ENCODE peak calls at places on chromosomes 5 and 9, in six cellular contexts. P is neural crest cell, D is dorsolateral prefrontal cortex, R is lower leg skin, I is stomach, E is GM06990. L is an unnamed sample.

GRCh38 chr9:36946653-36947052 is 87.4 kb downstream of the PAX5 start:
- DNase-seq in D (no peak), E (no peak), P (no peak), R (peak), I (no peak), L (peak)

GRCh38 chr9:87753313-87753712 is 27.4 kb downstream of the CTSL start:
- DNase-seq in E (no peak), R (no peak), D (no peak), I (no peak), P (no peak), L (no peak)

GRCh38 chr5:112304743-112305142 is 114.3 kb downstream of the EPB41L4A start:
- DNase-seq in E (no peak), I (no peak), D (no peak), P (no peak), R (no peak), L (no peak)

GRCh38 chr9:123020796-123021195 is 12.7 kb upstream of the GPR21 start:
- DNase-seq in I (no peak), E (no peak), R (no peak), D (no peak), P (no peak), L (no peak)

GRCh38 chr9:2093920-2094597 is 78.9 kb downstream of the SMARCA2 start:
- DNase-seq in D (no peak), P (no peak), I (no peak), R (no peak), E (no peak), L (peak)

GRCh38 chr5:102716017-102716416 is 39.1 kb upstream of the PAM start:
- DNase-seq in E (no peak), P (no peak), D (no peak), I (no peak), R (no peak), L (no peak)

GRCh38 chr5:72814104-72814503 is 2.4 kb upstream of the TNPO1 start:
- DNase-seq in P (no peak), E (no peak), I (no peak), D (no peak), R (no peak), L (no peak)

GRCh38 chr5:53111139-53111538 is 1.6 kb upstream of the MOCS2 start:
- DNase-seq in P (no peak), D (no peak), E (no peak), R (no peak), I (no peak), L (no peak)

GRCh38 chr5:93601433-93602175 is 18.6 kb downstream of the NR2F1 start:
- DNase-seq in R (no peak), E (no peak), P (no peak), I (no peak), D (no peak), L (no peak)

GRCh38 chr5:73274121-73274520 is 101.1 kb downstream of the TMEM174 start:
- DNase-seq in P (no peak), R (no peak), I (no peak), D (no peak), E (no peak), L (no peak)

GRCh38 chr5:126253406-126253805 is 169.8 kb upstream of the GRAMD2B start:
- DNase-seq in D (no peak), E (no peak), R (no peak), P (no peak), I (no peak), L (no peak)

GRCh38 chr5:169335806-169336205 is 34.9 kb upstream of the SLIT3 start:
- DNase-seq in I (no peak), E (no peak), P (no peak), D (no peak), R (no peak), L (no peak)

GRCh38 chr5:31682847-31683246 is 43.9 kb downstream of the PDZD2 start:
- DNase-seq in D (no peak), R (no peak), E (no peak), I (no peak), P (no peak), L (no peak)

GRCh38 chr5:88203977-88204735 is 64.5 kb downstream of the TMEM161B start:
- DNase-seq in P (peak), D (no peak), E (no peak), R (no peak), I (no peak), L (no peak)

GRCh38 chr5:174910245-174910737 is 185.9 kb downstream of the MSX2 start:
- DNase-seq in D (peak), R (peak), I (peak), P (peak), E (peak), L (no peak)

GRCh38 chr5:57686806-57687205 is 204.2 kb upstream of the ACTBL2 start:
- DNase-seq in R (no peak), P (no peak), D (no peak), E (no peak), I (no peak), L (no peak)

GRCh38 chr9:37583522-37584121 is 7.4 kb upstream of the FBXO10 start:
- DNase-seq in D (no peak), P (no peak), E (no peak), R (no peak), I (no peak), L (no peak)

GRCh38 chr9:126303488-126303887 is 23.1 kb upstream of the MVB12B start:
- DNase-seq in P (no peak), I (no peak), D (no peak), E (no peak), R (peak), L (no peak)

GRCh38 chr9:114988962-114989599 is 58.7 kb upstream of the TNFSF8 start:
- DNase-seq in R (no peak), P (no peak), D (no peak), E (peak), I (no peak), L (no peak)

GRCh38 chr5:93092349-93093105 is 488.5 kb downstream of the NR2F1-AS1 start:
- DNase-seq in E (no peak), P (no peak), D (no peak), R (no peak), I (no peak), L (no peak)

GRCh38 chr5:142815469-142815868 is 45.3 kb downstream of the ARHGAP26 start:
- DNase-seq in R (no peak), D (no peak), E (no peak), I (no peak), P (no peak), L (no peak)

GRCh38 chr9:21030389-21031035 is 928 bp downstream of the HACD4 start:
- DNase-seq in I (no peak), P (no peak), E (peak), D (no peak), R (no peak), L (peak)

GRCh38 chr9:91407580-91408275 is 15.9 kb downstream of the NFIL3 start:
- DNase-seq in E (no peak), R (no peak), P (no peak), I (no peak), D (peak), L (no peak)

DNA sequence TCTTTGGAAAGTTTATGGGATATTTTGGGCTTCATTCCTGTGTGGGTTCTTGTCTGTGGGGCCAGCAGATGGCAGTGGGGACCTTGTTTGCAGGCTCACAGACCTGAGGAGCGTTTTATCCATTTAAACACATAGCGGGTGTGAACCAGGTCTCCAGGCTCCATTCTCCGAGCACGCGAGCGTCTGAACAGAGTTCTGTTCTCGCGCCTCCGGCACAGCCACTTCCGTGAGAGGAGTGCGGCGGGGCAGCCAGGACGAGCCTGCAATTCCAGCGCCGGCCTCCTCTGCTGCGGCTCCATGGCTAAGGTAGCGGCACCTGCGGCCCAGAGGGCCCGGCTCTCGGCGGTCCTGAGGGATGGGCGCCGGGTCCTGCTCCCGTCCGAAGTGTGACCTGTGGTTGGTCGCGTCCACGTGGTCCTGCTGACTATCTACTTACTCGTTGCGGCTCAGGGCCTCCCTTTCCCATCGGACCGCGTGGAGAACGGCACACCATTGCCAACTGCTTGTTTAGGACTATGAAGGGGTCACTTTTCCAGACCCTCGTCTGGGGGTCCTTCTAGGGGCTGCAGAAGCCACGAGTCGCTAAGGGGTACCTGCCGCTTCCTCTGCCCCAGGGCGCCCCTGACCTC is 7.3 kb downstream of the NRARP start:
- DNase-seq in D (no peak), R (no peak), P (no peak), E (no peak), I (no peak), L (no peak)
- TF ChIP-seq CTCF in D (peak), R (no peak), P (peak), E (peak), I (peak), L (peak)

DNA sequence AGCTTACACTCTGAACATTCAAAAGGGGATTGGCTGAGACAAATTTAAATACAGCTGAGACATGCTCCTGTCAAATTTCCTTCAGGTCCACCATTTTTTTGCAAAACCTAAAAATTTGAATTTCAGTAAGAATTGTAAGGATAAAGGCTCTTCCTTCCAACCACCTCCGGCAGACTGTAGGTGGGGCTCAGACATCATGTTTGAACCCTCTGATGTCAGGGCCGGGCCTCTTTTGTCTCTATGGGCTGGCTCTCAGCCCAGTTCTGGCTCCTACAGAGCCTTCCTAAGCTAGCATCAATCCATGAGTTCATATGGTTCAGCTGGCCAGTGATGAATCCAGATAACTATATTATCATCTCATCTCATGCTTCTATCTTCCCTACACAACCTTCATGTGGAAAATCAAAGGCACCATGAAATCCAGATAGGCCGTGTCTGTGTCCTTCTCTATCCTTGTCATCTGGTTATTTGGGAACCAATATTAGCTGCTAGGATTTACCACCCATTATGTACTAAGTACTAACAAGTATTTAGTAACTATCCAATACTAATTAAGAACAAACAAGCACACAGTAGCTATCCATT is 44.2 kb downstream of the NIPSNAP3B start:
- DNase-seq in I (peak), R (no peak), D (peak), P (no peak), E (no peak), L (no peak)
- TF ChIP-seq CTCF in I (no peak), R (no peak), D (peak), P (peak), E (no peak), L (peak)

DNA sequence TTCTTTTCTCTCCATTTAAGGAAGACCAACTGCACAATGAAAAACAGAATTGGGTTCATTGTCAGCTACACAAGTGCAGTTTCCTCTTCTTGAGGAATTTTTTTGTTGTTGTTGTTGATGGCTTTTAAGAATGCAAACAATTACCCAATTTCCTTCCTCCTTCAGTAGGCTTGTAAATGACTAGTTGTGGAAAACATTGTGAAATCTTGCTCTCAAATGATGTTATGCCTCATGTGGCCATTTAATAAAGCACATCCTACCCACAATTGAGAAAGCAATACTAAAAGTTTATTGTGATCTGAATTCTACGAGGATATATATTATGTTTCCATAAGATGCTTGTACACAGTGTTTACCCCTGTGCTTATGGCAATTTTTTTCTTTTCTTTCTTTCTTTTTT is 171.6 kb downstream of the FAM174A start:
- DNase-seq in E (no peak), R (no peak), P (no peak), D (no peak), I (no peak), L (peak)
- TF ChIP-seq CTCF in E (peak), R (no peak), P (peak), D (no peak), I (no peak), L (peak)

GRCh38 chr5:123094919-123095693 is 6.1 kb downstream of the PRDM6 start:
- DNase-seq in P (peak), R (no peak), D (no peak), E (no peak), I (no peak), L (no peak)
- TF ChIP-seq CTCF in P (peak), R (no peak), D (no peak), E (no peak), I (no peak), L (no peak)